ENCODE peak calls at places on chromosomes 6 and 20, in eight cellular contexts. L, U, Z, B, I, T, W and H are unnamed samples.

GRCh38 chr20:16806886-16807285 is 58.7 kb downstream of the OTOR start:
- DNase-seq in W (peak; percentile 22), B (peak; percentile 9), T (no peak), L (no peak), Z (no peak), U (no peak), I (no peak), H (no peak)

GRCh38 chr6:125269328-125269985 is 32.3 kb downstream of the HDDC2 start:
- DNase-seq in L (no peak), W (no peak), Z (no peak), T (no peak), B (no peak), I (no peak), U (no peak), H (no peak)

GRCh38 chr20:45111799-45112471 is 3.0 kb downstream of the WFDC5 start:
- DNase-seq in L (no peak), I (no peak), W (peak; percentile 24), B (peak; percentile 42), Z (peak; percentile 45), T (no peak), U (peak; percentile 58), H (no peak)

GRCh38 chr20:51966296-51966971 is 164.1 kb upstream of the SALL4 start:
- DNase-seq in B (peak; percentile 85), U (peak; percentile 82), Z (peak; percentile 95), L (peak; percentile 80), W (peak; percentile 80), T (no peak), I (peak; percentile 9), H (no peak)

GRCh38 chr20:59955131-59955796 is 3.0 kb upstream of the CDH26 start:
- DNase-seq in W (no peak), I (no peak), U (no peak), B (peak; percentile 10), L (no peak), T (no peak), Z (peak; percentile 65), H (no peak)

GRCh38 chr20:53678315-53678989 is 84.8 kb upstream of the ZNF217 start:
- DNase-seq in U (no peak), T (no peak), L (no peak), I (no peak), B (no peak), Z (no peak), W (no peak), H (no peak)

GRCh38 chr6:42745083-42745637 is 743 bp downstream of the TBCC start:
- DNase-seq in L (peak; percentile 20), B (peak; percentile 28), U (peak; percentile 42), T (peak; percentile 2), W (peak; percentile 31), I (peak; percentile 55), Z (no peak), H (peak; percentile 40)

GRCh38 chr6:111605100-111605748 is 454 bp downstream of the TRAF3IP2 start:
- DNase-seq in W (peak; percentile 97), T (peak; percentile 13), Z (peak; percentile 44), B (peak; percentile 96), U (peak; percentile 72), I (peak; percentile 71), L (peak; percentile 98), H (no peak)

GRCh38 chr6:128244751-128245405 is 275.5 kb downstream of the PTPRK start:
- DNase-seq in T (no peak), I (no peak), B (no peak), U (no peak), W (peak; percentile 23), Z (no peak), L (peak; percentile 21), H (no peak)

GRCh38 chr20:43442310-43442880 is 15.3 kb upstream of the SRSF6 start:
- DNase-seq in Z (peak; percentile 37), W (peak; percentile 30), I (no peak), T (no peak), U (peak; percentile 58), B (no peak), L (no peak), H (no peak)

GRCh38 chr6:31654574-31655348 is 933 bp upstream of the APOM start:
- DNase-seq in T (no peak), W (no peak), U (no peak), I (no peak), L (no peak), B (no peak), Z (no peak), H (no peak)

GRCh38 chr6:92122746-92123145 is 1296.6 kb downstream of the EPHA7 start:
- DNase-seq in L (no peak), T (no peak), W (no peak), Z (peak; percentile 31), B (no peak), I (no peak), U (no peak), H (no peak)

GRCh38 chr6:90159452-90159851 is 137.2 kb downstream of the BACH2 start:
- DNase-seq in W (no peak), B (no peak), L (no peak), U (no peak), Z (no peak), I (no peak), T (no peak), H (no peak)

GRCh38 chr20:12535316-12535715 is 473.5 kb upstream of the SPTLC3 start:
- DNase-seq in B (no peak), U (no peak), L (no peak), Z (no peak), W (no peak), I (no peak), T (no peak), H (peak; percentile 31)

GRCh38 chr20:15976047-15976731 is 597.1 kb downstream of the KIF16B start:
- DNase-seq in B (no peak), I (no peak), W (no peak), T (no peak), U (peak; percentile 78), L (no peak), Z (no peak), H (peak; percentile 69)

DNA sequence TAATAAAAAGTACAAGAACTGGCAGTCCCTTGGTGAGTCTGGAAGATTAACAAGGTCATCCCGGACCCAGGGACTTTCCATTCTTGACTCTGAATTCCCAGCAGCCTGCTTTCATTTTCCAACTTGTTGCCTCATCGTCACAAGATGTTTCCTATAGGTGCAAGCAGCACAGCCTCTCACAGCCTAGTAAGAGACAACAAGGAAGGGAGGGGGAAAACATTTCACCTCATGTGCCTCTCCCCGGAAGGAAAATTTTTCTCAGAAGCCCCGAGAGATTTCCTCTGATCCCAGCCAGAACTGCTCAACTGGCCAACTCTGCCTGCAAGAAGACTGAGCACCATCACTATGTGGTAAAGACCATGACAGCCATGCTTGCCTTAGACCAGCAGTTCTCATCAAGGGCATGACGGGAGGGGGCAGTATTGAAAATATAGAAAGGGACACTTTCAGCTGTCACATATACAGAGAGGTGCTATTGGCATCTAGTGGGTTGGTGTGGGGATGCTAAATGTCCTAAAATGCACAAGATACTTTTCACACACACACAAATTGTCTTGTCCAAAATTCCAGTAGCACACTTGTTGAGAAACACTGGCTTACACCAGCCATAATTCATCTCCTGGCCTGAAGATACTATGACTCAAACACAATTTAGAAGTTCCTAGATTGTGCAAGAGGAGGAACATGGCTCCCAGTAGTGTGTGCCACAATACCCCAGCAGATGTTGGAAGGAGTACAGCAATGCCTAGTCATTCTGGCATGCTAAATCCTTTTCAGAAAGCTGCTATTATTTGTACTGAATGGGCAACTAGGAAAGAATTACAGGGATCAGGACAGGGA is 10.8 kb upstream of the WTAP start:
- DNase-seq in Z (peak; percentile 61), U (no peak), W (peak; percentile 98), L (peak; percentile 99), T (no peak), B (peak; percentile 98), I (no peak), H (no peak)
- TF ChIP-seq CTCF in Z (no peak), U (no peak), W (no peak), L (peak; percentile 15), T (no peak), B (no peak), I (no peak), H (no peak)

GRCh38 chr6:166957087-166957804 is 896 bp upstream of the RNASET2 start:
- DNase-seq in T (peak; percentile 52), Z (no peak), I (peak; percentile 82), B (no peak), W (no peak), L (no peak), U (peak; percentile 55), H (peak; percentile 31)
- TF ChIP-seq CTCF in T (no peak), Z (no peak), I (peak; percentile 9), B (no peak), W (no peak), L (no peak), U (no peak), H (no peak)

GRCh38 chr20:19789009-19789408 is 31.0 kb downstream of the RIN2 start:
- DNase-seq in T (no peak), W (no peak), U (no peak), B (no peak), I (no peak), L (no peak), Z (no peak), H (no peak)
- TF ChIP-seq CTCF in T (no peak), W (no peak), U (peak; percentile 52), B (no peak), I (no peak), L (no peak), Z (no peak), H (no peak)

GRCh38 chr6:159826968-159827647 is 27.0 kb downstream of the PNLDC1 start:
- DNase-seq in L (no peak), Z (no peak), U (no peak), T (no peak), I (no peak), W (no peak), B (no peak), H (peak; percentile 34)
- TF ChIP-seq CTCF in L (no peak), Z (no peak), U (no peak), T (no peak), I (no peak), W (no peak), B (no peak), H (no peak)

GRCh38 chr6:158640519-158640918 is 4.0 kb downstream of the DYNLT1 start:
- DNase-seq in T (no peak), L (no peak), Z (no peak), U (no peak), I (no peak), B (no peak), W (no peak), H (no peak)
- TF ChIP-seq CTCF in T (no peak), L (no peak), Z (no peak), U (no peak), I (no peak), B (no peak), W (no peak), H (no peak)

GRCh38 chr20:32449890-32450401 is 91.8 kb downstream of the ASXL1 start:
- DNase-seq in I (no peak), B (no peak), W (no peak), U (no peak), Z (no peak), T (no peak), L (no peak), H (no peak)
- TF ChIP-seq CTCF in I (no peak), B (no peak), W (no peak), U (no peak), Z (no peak), T (no peak), L (no peak), H (no peak)

GRCh38 chr6:15285682-15286294 is 39.9 kb downstream of the JARID2 start:
- DNase-seq in U (no peak), I (no peak), Z (peak; percentile 37), L (peak; percentile 44), B (peak; percentile 39), T (no peak), W (no peak), H (no peak)
- TF ChIP-seq CTCF in U (peak; percentile 43), I (peak; percentile 8), Z (peak; percentile 41), L (no peak), B (peak; percentile 10), T (no peak), W (peak; percentile 17), H (no peak)